ENCODE peak calls at places on chromosomes 4 and X, in six cellular contexts. E, L, C, D, N and P are unnamed samples.

GRCh38 chr4:4426511-4427477 is 39.9 kb downstream of the NSG1 start:
- DNase-seq in E (no peak), L (peak), C (no peak), D (no peak), N (peak), P (peak)

GRCh38 chrX:118698516-118699247 is 28.7 kb upstream of the IL13RA1 start:
- DNase-seq in E (no peak), L (no peak), C (no peak), D (no peak), N (no peak), P (peak)

GRCh38 chr4:3605491-3605890 is 73.3 kb upstream of the LRPAP1 start:
- DNase-seq in E (no peak), L (no peak), C (no peak), D (no peak), N (no peak), P (no peak)

GRCh38 chrX:47351706-47352105 is 18.7 kb upstream of the ZNF157 start:
- DNase-seq in E (no peak), L (peak), C (no peak), D (no peak), N (no peak), P (no peak)

GRCh38 chr4:21593268-21594002 is 355.1 kb downstream of the KCNIP4 start:
- DNase-seq in E (peak), L (no peak), C (peak), D (no peak), N (no peak), P (no peak)

GRCh38 chrX:15909605-15910004 is 55.0 kb upstream of the AP1S2 start:
- DNase-seq in E (no peak), L (no peak), C (no peak), D (no peak), N (peak), P (no peak)

GRCh38 chrX:142204522-142205433 is at the start of gene MAGEC2:
- DNase-seq in E (no peak), L (no peak), C (no peak), D (no peak), N (no peak), P (no peak)

GRCh38 chrX:47572773-47573333 is 9.4 kb upstream of the TIMP1 start:
- DNase-seq in E (no peak), L (no peak), C (no peak), D (no peak), N (no peak), P (no peak)

GRCh38 chr4:176319704-176320339 is at the start of gene SPCS3:
- DNase-seq in E (peak), L (peak), C (peak), D (peak), N (peak), P (peak)

GRCh38 chrX:86507337-86507736 is 359.1 kb downstream of the DACH2 start:
- DNase-seq in E (no peak), L (no peak), C (no peak), D (no peak), N (no peak), P (no peak)

GRCh38 chr4:7910721-7911015 is 29.0 kb downstream of the AFAP1 start:
- DNase-seq in E (no peak), L (no peak), C (no peak), D (no peak), N (no peak), P (no peak)

GRCh38 chr4:112979881-112980421 is 69.5 kb upstream of the ANK2 start:
- DNase-seq in E (no peak), L (no peak), C (no peak), D (no peak), N (peak), P (no peak)

GRCh38 chr4:156677136-156677535 is 294.5 kb downstream of the PDGFC start:
- DNase-seq in E (peak), L (peak), C (peak), D (no peak), N (peak), P (no peak)

GRCh38 chrX:44456685-44457084 is 86.0 kb downstream of the FUNDC1 start:
- DNase-seq in E (no peak), L (no peak), C (no peak), D (no peak), N (no peak), P (no peak)

GRCh38 chr4:165198329-165198728 is 9.0 kb upstream of the KLHL2 start:
- DNase-seq in E (no peak), L (no peak), C (no peak), D (no peak), N (no peak), P (no peak)

GRCh38 chr4:66639361-66639760 is 905.9 kb downstream of the CENPC start:
- DNase-seq in E (peak), L (no peak), C (peak), D (no peak), N (no peak), P (no peak)

GRCh38 chr4:83074086-83074704 is 39.2 kb downstream of the COPS4 start:
- DNase-seq in E (peak), L (peak), C (peak), D (peak), N (peak), P (peak)

GRCh38 chrX:71178908-71179307 is 34.3 kb downstream of the NLGN3 start:
- DNase-seq in E (peak), L (peak), C (peak), D (peak), N (peak), P (no peak)

GRCh38 chrX:23435575-23435974 is 100.9 kb downstream of the PTCHD1 start:
- DNase-seq in E (no peak), L (no peak), C (no peak), D (no peak), N (no peak), P (no peak)

GRCh38 chrX:122238801-122239200 is 945.3 kb upstream of the GRIA3 start:
- DNase-seq in E (no peak), L (no peak), C (no peak), D (no peak), N (no peak), P (no peak)

GRCh38 chrX:149871940-149872339 is 9.0 kb upstream of the MAGEA8 start:
- DNase-seq in E (no peak), L (peak), C (no peak), D (no peak), N (peak), P (no peak)

GRCh38 chrX:21944136-21944615 is 3.7 kb downstream of the SMS start:
- DNase-seq in E (no peak), L (no peak), C (no peak), D (no peak), N (peak), P (no peak)

GRCh38 chr4:164410401-164410800 is 343.5 kb upstream of the SMIM31 start:
- DNase-seq in E (no peak), L (no peak), C (no peak), D (no peak), N (no peak), P (no peak)

GRCh38 chr4:162645381-162645780 is 481.6 kb upstream of the FSTL5 start:
- DNase-seq in E (no peak), L (no peak), C (peak), D (no peak), N (no peak), P (no peak)

GRCh38 chrX:108397627-108398392 is 40.4 kb downstream of the COL4A6 start:
- DNase-seq in E (no peak), L (no peak), C (no peak), D (no peak), N (no peak), P (no peak)

GRCh38 chr4:126213996-126214395 is 899.2 kb downstream of the FAT4 start:
- DNase-seq in E (no peak), L (no peak), C (no peak), D (no peak), N (peak), P (no peak)

GRCh38 chrX:14448406-14448805 is 80.9 kb upstream of the GLRA2 start:
- DNase-seq in E (no peak), L (no peak), C (no peak), D (no peak), N (no peak), P (no peak)

GRCh38 chr4:142567620-142568451 is 278.3 kb downstream of the INPP4B start:
- DNase-seq in E (no peak), L (no peak), C (no peak), D (peak), N (no peak), P (no peak)

GRCh38 chr4:88623097-88623496 is 30.8 kb downstream of the HERC3 start:
- DNase-seq in E (no peak), L (peak), C (no peak), D (no peak), N (no peak), P (no peak)

GRCh38 chr4:119794681-119795080 is 166.1 kb upstream of the PDE5A start:
- DNase-seq in E (no peak), L (no peak), C (no peak), D (no peak), N (peak), P (no peak)